ENCODE peak calls at places on chromosome 7, in five cellular contexts. M, V, F, W and U are unnamed samples.

GRCh38 chr7:67022501-67022900 is 25.9 kb downstream of the TYW1 start:
- DNase-seq in M (no peak), V (no peak), F (no peak), W (no peak), U (no peak)

GRCh38 chr7:108012499-108013430 is 9.8 kb upstream of the LAMB1 start:
- DNase-seq in M (no peak), V (no peak), F (no peak), W (no peak), U (no peak)

GRCh38 chr7:50937727-50938126 is 155.0 kb upstream of the GRB10 start:
- DNase-seq in M (no peak), V (no peak), F (no peak), W (no peak), U (no peak)

GRCh38 chr7:45021604-45022296 is 21.7 kb downstream of the CCM2 start:
- DNase-seq in M (peak; percentile 73), V (no peak), F (no peak), W (no peak), U (no peak)

GRCh38 chr7:36726311-36726710 is 2.0 kb upstream of the AOAH start:
- DNase-seq in M (peak; percentile 40), V (no peak), F (no peak), W (no peak), U (no peak)

GRCh38 chr7:22419488-22419887 is 62.5 kb upstream of the RAPGEF5 start:
- DNase-seq in M (no peak), V (no peak), F (no peak), W (no peak), U (no peak)

GRCh38 chr7:2049782-2050510 is 182.8 kb downstream of the MAD1L1 start:
- DNase-seq in M (no peak), V (peak; percentile 4), F (no peak), W (no peak), U (no peak)

GRCh38 chr7:47285860-47286491 is 295.9 kb downstream of the TNS3 start:
- DNase-seq in M (no peak), V (no peak), F (peak; percentile 47), W (no peak), U (peak; percentile 40)

GRCh38 chr7:104982308-104982755 is 31.7 kb upstream of the KMT2E start:
- DNase-seq in M (no peak), V (no peak), F (no peak), W (no peak), U (no peak)

GRCh38 chr7:102230593-102230992 is 56.1 kb upstream of the SH2B2 start:
- DNase-seq in M (no peak), V (no peak), F (no peak), W (no peak), U (no peak)

GRCh38 chr7:74561898-74562613 is 95.5 kb upstream of the GTF2I start:
- DNase-seq in M (no peak), V (no peak), F (no peak), W (no peak), U (no peak)

GRCh38 chr7:106443156-106443555 is 158.4 kb upstream of the NAMPT start:
- DNase-seq in M (no peak), V (no peak), F (no peak), W (no peak), U (no peak)

GRCh38 chr7:66047426-66047825 is 28.2 kb upstream of the ASL start:
- DNase-seq in M (no peak), V (peak; percentile 34), F (no peak), W (no peak), U (no peak)

GRCh38 chr7:29970158-29970557 is 19.4 kb downstream of the SCRN1 start:
- DNase-seq in M (no peak), V (no peak), F (no peak), W (no peak), U (no peak)

GRCh38 chr7:124783271-124783670 is 17.7 kb upstream of the GPR37 start:
- DNase-seq in M (peak; percentile 57), V (no peak), F (no peak), W (no peak), U (no peak)

GRCh38 chr7:84638339-84638697 is 443.7 kb upstream of the SEMA3A start:
- DNase-seq in M (no peak), V (no peak), F (no peak), W (no peak), U (no peak)

GRCh38 chr7:6193734-6194133 is 78.7 kb downstream of the CYTH3 start:
- DNase-seq in M (no peak), V (no peak), F (no peak), W (no peak), U (no peak)

GRCh38 chr7:4751398-4751947 is 23.9 kb upstream of the AP5Z1 start:
- DNase-seq in M (no peak), V (no peak), F (no peak), W (no peak), U (no peak)

GRCh38 chr7:133112976-133113375 is 31.1 kb upstream of the CHCHD3 start:
- DNase-seq in M (no peak), V (no peak), F (no peak), W (no peak), U (no peak)

GRCh38 chr7:37142943-37143342 is 305.7 kb downstream of the ELMO1 start:
- DNase-seq in M (peak; percentile 16), V (no peak), F (no peak), W (no peak), U (no peak)

GRCh38 chr7:45133352-45133751 is 21.9 kb upstream of the TBRG4 start:
- DNase-seq in M (no peak), V (no peak), F (no peak), W (no peak), U (no peak)